ENCODE peak calls at places on chromosomes 2 and 18, in six cellular contexts. L is HepG2; F is fibroblast of lung; B is CD8-positive, alpha-beta T cell; U is neural progenitor cell; W is AG04450. E is an unnamed sample. For H3K27me3, the result is how much of the 10 kb centered on the place peaks cover.

GRCh38 chr2:149038442-149039212 is at the start of gene LYPD6B:
- DNase-seq in B (no peak), F (no peak), W (no peak), U (peak), L (no peak), E (no peak)

GRCh38 chr2:47236503-47237215 is 81.6 kb upstream of the STPG4 start:
- DNase-seq in W (no peak), U (peak), L (no peak), B (no peak), F (no peak), E (no peak)

GRCh38 chr2:16070648-16070971 is 130.3 kb downstream of the MYCN start:
- DNase-seq in U (no peak), W (no peak), L (no peak), B (no peak), F (no peak), E (no peak)

GRCh38 chr2:73260338-73260984 is 23.8 kb downstream of the FBXO41 start:
- DNase-seq in F (peak), U (peak), L (peak), W (no peak), B (no peak), E (no peak)

GRCh38 chr18:50286391-50287027 is 983 bp downstream of the CXXC1 start:
- DNase-seq in B (no peak), U (peak), F (peak), L (no peak), W (no peak), E (no peak)

GRCh38 chr2:21036708-21037670 is 6.9 kb downstream of the APOB start:
- DNase-seq in U (no peak), L (no peak), F (no peak), W (no peak), B (no peak), E (no peak)

GRCh38 chr2:119407430-119408220 is 24.0 kb upstream of the TMEM37 start:
- DNase-seq in W (peak), L (peak), B (peak), F (peak), U (peak), E (no peak)

GRCh38 chr2:241908686-241909420 is 39.3 kb downstream of the RTP5 start:
- DNase-seq in B (no peak), W (no peak), F (no peak), L (no peak), U (no peak), E (no peak)

GRCh38 chr18:47323158-47323557 is 71.7 kb upstream of the SKOR2 start:
- DNase-seq in L (no peak), B (no peak), W (no peak), F (peak), U (no peak), E (no peak)

GRCh38 chr2:104774631-104775030 is 79.3 kb upstream of the POU3F3 start:
- DNase-seq in U (no peak), F (peak), W (no peak), L (no peak), B (no peak), E (peak)

GRCh38 chr2:239644016-239644415 is 243.2 kb upstream of the HDAC4 start:
- DNase-seq in B (no peak), L (peak), W (no peak), F (peak), U (peak), E (no peak)

GRCh38 chr2:176165598-176166055 is 8.5 kb downstream of the HOXD3 start:
- DNase-seq in F (no peak), W (no peak), B (no peak), U (no peak), L (no peak), E (no peak)

GRCh38 chr2:176164184-176164802 is 7.2 kb downstream of the HOXD3 start:
- DNase-seq in F (no peak), U (no peak), B (no peak), W (no peak), L (no peak), E (no peak)

GRCh38 chr2:176164803-176165597 is 7.9 kb downstream of the HOXD3 start:
- DNase-seq in B (no peak), L (no peak), F (peak), U (peak), W (no peak), E (no peak)

GRCh38 chr2:176167398-176167797 is 10.3 kb downstream of the HOXD3 start:
- DNase-seq in U (no peak), F (peak), W (no peak), B (no peak), L (no peak), E (no peak)

GRCh38 chr2:176166260-176166659 is 9.2 kb downstream of the HOXD3 start:
- DNase-seq in B (no peak), W (no peak), F (peak), U (no peak), L (no peak), E (no peak)
- H3K27me3 ChIP-seq in B (under half), W (half or more), F (half or more), U (half or more), L (under half), E (under half)

DNA sequence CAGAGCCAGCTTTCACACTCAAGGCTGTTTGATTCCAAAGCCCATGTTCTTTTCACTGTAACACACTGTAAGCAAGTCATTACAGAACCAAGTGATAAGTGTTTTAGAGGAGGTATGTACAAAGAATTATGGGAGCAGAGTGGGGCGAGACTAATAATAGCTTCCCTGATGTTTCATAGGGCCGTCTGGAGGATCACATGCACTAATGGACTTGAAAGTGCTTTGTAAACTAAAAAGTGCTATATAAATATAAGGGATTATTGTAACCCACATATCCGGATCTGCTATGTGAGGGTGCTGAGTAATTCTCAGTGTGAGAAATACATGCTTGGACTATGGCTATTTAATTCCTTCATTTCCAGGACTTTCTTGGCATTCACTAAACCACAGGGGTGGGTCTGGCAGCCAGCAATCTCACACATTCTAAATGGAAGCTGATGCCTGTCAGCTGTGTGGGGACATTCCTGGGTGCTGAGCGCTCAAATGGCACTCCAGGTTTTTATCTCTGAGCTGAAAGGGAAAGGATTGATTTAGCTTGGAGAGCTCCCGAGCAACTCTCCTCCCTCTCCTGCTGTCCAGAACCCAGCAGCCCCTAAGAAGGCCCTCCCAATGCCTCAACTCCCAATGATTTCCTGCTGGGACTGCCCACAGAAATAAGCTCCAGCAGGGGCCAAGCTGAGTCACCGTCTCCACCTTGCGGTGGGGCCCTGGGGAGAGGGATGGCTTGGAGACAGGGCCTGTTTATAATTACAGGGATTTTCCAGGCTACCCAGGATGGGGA is 222.8 kb downstream of the SOX11 start:
- DNase-seq in F (peak), B (no peak), L (no peak), U (peak), W (peak), E (peak)
- TF ChIP-seq CTCF in F (no peak), B (no peak), L (no peak), U (peak), W (peak), E (peak)

GRCh38 chr2:222311978-222312738 is 13.4 kb upstream of the PAX3 start:
- DNase-seq in L (no peak), W (no peak), F (no peak), U (peak), B (no peak), E (no peak)

GRCh38 chr2:222311321-222311977 is 12.7 kb upstream of the PAX3 start:
- DNase-seq in L (no peak), F (peak), U (peak), B (no peak), W (no peak), E (no peak)

GRCh38 chr2:222315443-222316121 is 16.8 kb upstream of the PAX3 start:
- DNase-seq in W (no peak), B (no peak), U (no peak), L (no peak), F (no peak), E (no peak)

GRCh38 chr2:222310747-222311320 is 12.0 kb upstream of the PAX3 start:
- DNase-seq in U (no peak), F (no peak), W (no peak), L (no peak), B (no peak), E (no peak)

DNA sequence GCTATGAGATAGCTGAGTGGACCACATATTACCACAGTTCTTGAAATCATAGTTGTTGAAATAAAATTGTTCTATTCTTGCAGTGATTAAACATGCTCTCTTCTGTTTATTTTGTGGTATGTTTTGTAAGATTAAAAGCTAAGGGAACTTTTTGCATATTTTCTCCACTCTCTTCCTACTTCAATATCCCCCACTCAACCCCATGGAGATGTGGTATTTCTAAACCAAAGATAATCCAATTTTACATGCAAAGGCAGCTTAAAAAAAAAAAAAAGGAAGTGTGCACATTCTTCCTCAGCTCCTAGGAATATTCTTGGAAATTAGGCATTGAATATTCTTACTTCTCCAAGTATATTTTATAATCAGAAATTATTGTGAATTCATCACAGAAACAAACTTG is 15.0 kb upstream of the PAX3 start:
- DNase-seq in W (no peak), U (no peak), L (no peak), F (no peak), B (no peak), E (no peak)
- H3K27me3 ChIP-seq in W (half or more), U (half or more), L (under half), F (half or more), B (under half), E (half or more)

GRCh38 chr18:23631746-23632145 is 31.0 kb downstream of the ANKRD29 start:
- DNase-seq in F (no peak), W (no peak), U (peak), L (no peak), B (no peak), E (no peak)
- TF ChIP-seq CTCF in F (no peak), W (no peak), U (no peak), L (no peak), B (no peak), E (no peak)

DNA sequence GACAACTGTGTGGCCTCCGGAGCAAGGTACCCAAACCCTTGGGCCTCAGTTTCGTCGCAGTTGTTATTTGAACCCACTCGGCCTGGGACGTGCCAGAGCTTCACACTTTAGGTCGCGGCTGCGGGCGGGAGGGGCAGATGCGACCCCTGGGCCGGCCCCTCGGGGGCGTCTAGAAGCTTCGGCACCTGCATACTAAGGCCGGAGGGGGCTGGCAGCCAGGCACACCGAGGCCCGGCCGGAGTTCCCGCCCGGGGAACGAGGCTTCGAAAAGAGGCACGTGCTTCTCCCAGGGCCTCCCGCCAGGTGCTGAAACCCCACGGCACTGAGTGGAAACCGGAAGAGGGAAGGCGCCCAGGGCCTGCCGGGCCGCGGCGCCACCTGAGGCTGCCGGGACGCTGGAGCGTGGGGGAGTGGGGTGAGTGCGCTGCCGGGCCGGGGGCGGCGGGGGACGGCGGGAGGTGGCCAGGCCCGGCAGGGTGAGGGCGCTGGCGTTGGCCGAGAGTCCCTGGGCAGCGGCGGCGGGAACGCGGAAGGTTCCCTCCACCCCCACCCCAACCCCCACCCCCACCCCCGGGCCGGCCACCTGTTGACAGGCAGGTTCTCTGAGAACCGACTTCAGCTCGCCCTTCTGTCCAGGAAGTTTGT is 8.9 kb downstream of the OTX1 start:
- DNase-seq in W (no peak), B (no peak), U (peak), L (no peak), F (no peak), E (no peak)
- H3K27me3 ChIP-seq in W (half or more), B (under half), U (half or more), L (under half), F (half or more), E (half or more)

GRCh38 chr2:19545507-19545906 is 187.1 kb upstream of the OSR1 start:
- DNase-seq in W (no peak), L (no peak), F (no peak), B (no peak), U (no peak), E (no peak)
- TF ChIP-seq CTCF in W (no peak), L (no peak), F (no peak), B (no peak), U (peak), E (no peak)

GRCh38 chr2:231922311-231922710 is 3.9 kb downstream of the NPPC start:
- DNase-seq in L (no peak), B (no peak), W (no peak), F (no peak), U (no peak), E (no peak)
- H3K27me3 ChIP-seq in L (under half), B (under half), W (half or more), F (under half), U (under half), E (half or more)

GRCh38 chr2:206250041-206250897 is 24.2 kb upstream of the ZDBF2 start:
- DNase-seq in W (no peak), B (no peak), L (no peak), U (peak), F (no peak), E (no peak)
- TF ChIP-seq CTCF in W (no peak), B (no peak), L (peak), U (peak), F (no peak), E (peak)

GRCh38 chr2:44926957-44927356 is 14.5 kb upstream of the SIX3 start:
- DNase-seq in F (no peak), B (no peak), W (no peak), L (no peak), U (peak), E (no peak)
- H3K27me3 ChIP-seq in F (half or more), B (under half), W (half or more), L (under half), U (half or more), E (half or more)

GRCh38 chr2:165192729-165193128 is 11.1 kb downstream of the SCN3A start:
- DNase-seq in U (no peak), W (no peak), B (no peak), L (no peak), F (no peak), E (no peak)
- TF ChIP-seq CTCF in U (no peak), W (no peak), B (no peak), L (no peak), F (no peak), E (no peak)